ENCODE peak calls at places on chromosomes 16 and 17, in seven cellular contexts. I is T-helper 22 cell, E is ELR, C is heart right ventricle, K is IMR-90, V is ELF-1, S is adipocyte. G is an unnamed sample.
A peak's percentile ranks its signal among the peaks of the same experiment; 100 is the strongest.

GRCh38 chr16:68079616-68080344 is 5.4 kb upstream of the NFATC3 start:
- DNase-seq in I (peak; percentile 59), E (no peak), C (peak; percentile 88), K (no peak), V (no peak), S (no peak), G (no peak)

GRCh38 chr17:81365601-81366585 is 29.4 kb upstream of the BAHCC1 start:
- DNase-seq in I (no peak), E (no peak), C (no peak), K (peak; percentile 81), V (no peak), S (no peak), G (no peak)

GRCh38 chr16:56517206-56517605 is 2.6 kb downstream of the BBS2 start:
- DNase-seq in I (no peak), E (no peak), C (no peak), K (no peak), V (no peak), S (no peak), G (no peak)

GRCh38 chr17:32958418-32958817 is 30.5 kb downstream of the TMEM98 start:
- DNase-seq in I (no peak), E (no peak), C (no peak), K (no peak), V (no peak), S (peak; percentile 84), G (no peak)

GRCh38 chr16:6375471-6376075 is 957.1 kb upstream of the RBFOX1 start:
- DNase-seq in I (no peak), E (no peak), C (no peak), K (no peak), V (peak; percentile 51), S (no peak), G (no peak)

GRCh38 chr16:8581923-8582580 is 8.3 kb downstream of the TMEM114 start:
- DNase-seq in I (no peak), E (no peak), C (no peak), K (no peak), V (no peak), S (no peak), G (no peak)

GRCh38 chr16:5206331-5206990 is 108.9 kb upstream of the EEF2KMT start:
- DNase-seq in I (no peak), E (no peak), C (no peak), K (no peak), V (no peak), S (no peak), G (no peak)

GRCh38 chr16:21599994-21600773 is 807 bp downstream of the METTL9 start:
- DNase-seq in I (peak; percentile 4), E (peak; percentile 57), C (no peak), K (peak; percentile 46), V (peak; percentile 35), S (peak; percentile 74), G (peak; percentile 82)

GRCh38 chr16:11328172-11329079 is 16.8 kb upstream of the RMI2 start:
- DNase-seq in I (no peak), E (peak; percentile 92), C (peak; percentile 81), K (peak; percentile 97), V (peak; percentile 98), S (peak; percentile 98), G (peak; percentile 81)

GRCh38 chr17:63601439-63602371 is 1.0 kb downstream of the TACO1 start:
- DNase-seq in I (no peak), E (peak; percentile 36), C (no peak), K (peak; percentile 32), V (peak; percentile 23), S (peak; percentile 29), G (peak; percentile 27)

GRCh38 chr17:19938736-19939135 is 38.9 kb downstream of the AKAP10 start:
- DNase-seq in I (no peak), E (no peak), C (no peak), K (no peak), V (no peak), S (no peak), G (no peak)

GRCh38 chr17:34156741-34157589 is 98.1 kb upstream of the CCL2 start:
- DNase-seq in I (no peak), E (no peak), C (no peak), K (no peak), V (peak; percentile 77), S (no peak), G (peak; percentile 75)

GRCh38 chr17:29154516-29155234 is 25.5 kb downstream of the MYO18A start:
- DNase-seq in I (no peak), E (peak; percentile 38), C (no peak), K (no peak), V (no peak), S (peak; percentile 48), G (no peak)

GRCh38 chr17:77319211-77320031 is 178.7 kb downstream of the SEC14L1 start:
- DNase-seq in I (peak; percentile 57), E (peak; percentile 94), C (peak; percentile 87), K (peak; percentile 86), V (peak; percentile 81), S (peak; percentile 97), G (peak; percentile 29)